ENCODE peak calls at places on chromosomes 12 and 14, in eight cellular contexts. R is prostate gland, M is GM19239, N is kidney, S is GM23338, A is mucosa of descending colon, C is M059J, V is cerebellar cortex. U is an unnamed sample.
A peak's percentile ranks its signal among the peaks of the same experiment; 100 is the strongest.

GRCh38 chr12:131639270-131639940 is 71.5 kb upstream of the SFSWAP start:
- DNase-seq in S (no peak), M (no peak), C (no peak), R (no peak), N (no peak), A (no peak), V (no peak), U (no peak)

GRCh38 chr12:89456565-89456964 is 68.0 kb downstream of the GALNT4 start:
- DNase-seq in N (no peak), S (no peak), A (no peak), C (no peak), M (no peak), R (no peak), V (no peak), U (no peak)

GRCh38 chr14:59150990-59151389 is 37.5 kb upstream of the DAAM1 start:
- DNase-seq in R (no peak), A (no peak), V (no peak), C (no peak), S (no peak), M (peak; percentile 20), N (no peak), U (no peak)

GRCh38 chr14:91890291-91890749 is 23.0 kb upstream of the TC2N start:
- DNase-seq in S (no peak), R (no peak), M (no peak), A (no peak), V (no peak), N (peak; percentile 52), C (no peak), U (no peak)

GRCh38 chr14:74951443-74952194 is 3.8 kb downstream of the PGF start:
- DNase-seq in N (no peak), V (no peak), M (no peak), C (no peak), R (no peak), S (no peak), A (no peak), U (no peak)

GRCh38 chr12:98503343-98503592 is 12.1 kb upstream of the TMPO start:
- DNase-seq in S (peak; percentile 91), C (peak; percentile 88), R (peak; percentile 92), V (peak; percentile 98), M (peak; percentile 37), A (peak; percentile 95), N (peak; percentile 95), U (peak; percentile 94)

GRCh38 chr12:57552692-57553321 is 3.0 kb downstream of the KIF5A start:
- DNase-seq in V (no peak), R (no peak), M (no peak), N (no peak), C (peak; percentile 54), A (no peak), S (no peak), U (peak; percentile 25)

GRCh38 chr14:104436047-104436531 is 143.5 kb upstream of the C14orf180 start:
- DNase-seq in M (peak; percentile 46), S (peak; percentile 31), C (peak; percentile 38), V (no peak), R (no peak), N (peak; percentile 91), A (peak; percentile 46), U (peak; percentile 78)

GRCh38 chr14:61112506-61112905 is 131.5 kb downstream of the SLC38A6 start:
- DNase-seq in M (no peak), R (no peak), N (no peak), S (no peak), V (no peak), C (no peak), A (no peak), U (no peak)

GRCh38 chr14:23582906-23583760 is 4.5 kb upstream of the JPH4 start:
- DNase-seq in N (no peak), S (no peak), V (peak; percentile 76), M (no peak), C (no peak), R (no peak), A (no peak), U (no peak)

GRCh38 chr12:91091916-91092715 is 19.2 kb downstream of the LUM start:
- DNase-seq in C (peak; percentile 81), V (no peak), M (no peak), S (no peak), N (no peak), A (no peak), R (no peak), U (peak; percentile 8)

GRCh38 chr12:2970744-2971143 is 11.5 kb downstream of the TEAD4 start:
- DNase-seq in N (no peak), V (no peak), M (no peak), C (no peak), A (no peak), S (no peak), R (no peak), U (peak; percentile 18)

GRCh38 chr14:90677484-90678045 is 138.7 kb downstream of the TTC7B start:
- DNase-seq in N (no peak), V (no peak), A (no peak), S (no peak), R (no peak), M (no peak), C (peak; percentile 44), U (no peak)

GRCh38 chr14:63046339-63047268 is 1.3 kb upstream of the KCNH5 start:
- DNase-seq in C (no peak), A (no peak), R (no peak), S (peak; percentile 68), N (no peak), M (no peak), V (no peak), U (peak; percentile 9)

GRCh38 chr14:88490168-88490567 is 64.6 kb downstream of the PTPN21 start:
- DNase-seq in A (no peak), N (no peak), S (peak; percentile 44), M (no peak), V (no peak), R (no peak), C (no peak), U (no peak)

GRCh38 chr12:109735051-109735521 is 21.5 kb downstream of the FAM222A start:
- DNase-seq in M (no peak), A (no peak), V (no peak), N (peak; percentile 32), S (no peak), C (no peak), R (no peak), U (no peak)

GRCh38 chr12:123614110-123614509 is 12.2 kb downstream of the DDX55 start:
- DNase-seq in N (no peak), V (no peak), R (no peak), S (no peak), A (no peak), M (no peak), C (no peak), U (no peak)

GRCh38 chr14:63006515-63006914 is 38.7 kb downstream of the KCNH5 start:
- DNase-seq in R (no peak), S (no peak), C (no peak), N (no peak), M (no peak), A (no peak), V (no peak), U (no peak)

GRCh38 chr14:100532154-100532915 is 54.9 kb downstream of the BEGAIN start:
- DNase-seq in S (no peak), C (peak; percentile 71), R (no peak), M (no peak), V (no peak), A (no peak), N (peak; percentile 37), U (no peak)

GRCh38 chr12:111624540-111624939 is 25.4 kb upstream of the ATXN2 start:
- DNase-seq in M (no peak), S (no peak), R (no peak), C (no peak), V (no peak), N (peak; percentile 32), A (no peak), U (peak; percentile 34)

GRCh38 chr12:8678661-8679111 is 16.1 kb upstream of the MFAP5 start:
- DNase-seq in R (no peak), N (no peak), C (no peak), M (no peak), A (no peak), S (no peak), V (no peak), U (no peak)

GRCh38 chr12:106415134-106415533 is 57.6 kb downstream of the POLR3B start:
- DNase-seq in N (no peak), A (no peak), V (no peak), S (no peak), R (no peak), C (peak; percentile 93), M (no peak), U (no peak)

GRCh38 chr12:75890660-75891059 is 140.9 kb downstream of the PHLDA1 start:
- DNase-seq in A (no peak), M (no peak), S (no peak), C (peak; percentile 20), R (peak; percentile 9), N (no peak), V (no peak), U (no peak)

GRCh38 chr14:93797071-93797470 is 8.8 kb upstream of the PRIMA1 start:
- DNase-seq in N (no peak), R (peak; percentile 71), A (no peak), S (no peak), C (no peak), M (no peak), V (no peak), U (no peak)

GRCh38 chr12:78864483-78865296 is at the start of gene SYT1:
- DNase-seq in V (peak; percentile 97), A (peak; percentile 25), R (peak; percentile 26), S (peak; percentile 93), M (no peak), C (peak; percentile 88), N (peak; percentile 83), U (peak; percentile 84)

GRCh38 chr12:87870061-87870460 is 159.1 kb downstream of the C12orf50 start:
- DNase-seq in N (no peak), M (no peak), V (no peak), A (no peak), S (no peak), R (no peak), C (peak; percentile 34), U (no peak)

GRCh38 chr12:68446896-68447806 is 115.0 kb upstream of the MDM1 start:
- DNase-seq in N (no peak), C (no peak), M (no peak), R (no peak), A (no peak), S (peak; percentile 79), V (no peak), U (peak; percentile 74)

GRCh38 chr14:105303949-105304348 is 3.1 kb upstream of the BRF1 start:
- DNase-seq in V (no peak), M (no peak), N (no peak), A (peak; percentile 48), C (no peak), R (no peak), S (no peak), U (no peak)

GRCh38 chr12:124474709-124475108 is 92.7 kb downstream of the NCOR2 start:
- DNase-seq in A (no peak), R (no peak), S (no peak), C (no peak), M (no peak), N (peak; percentile 71), V (no peak), U (no peak)

GRCh38 chr12:6821271-6821673 is 349 bp upstream of the GPR162 start:
- DNase-seq in V (peak; percentile 96), R (peak; percentile 53), S (peak; percentile 89), M (no peak), N (peak; percentile 90), C (peak; percentile 41), A (peak; percentile 60), U (peak; percentile 75)

GRCh38 chr14:51869426-51870113 is 9.2 kb downstream of the GNG2 start:
- DNase-seq in A (no peak), C (no peak), S (no peak), N (no peak), V (no peak), R (no peak), M (no peak), U (no peak)

GRCh38 chr12:49924847-49925246 is 21.1 kb upstream of the FAIM2 start:
- DNase-seq in N (no peak), R (no peak), A (no peak), M (no peak), V (no peak), C (no peak), S (no peak), U (no peak)

GRCh38 chr14:96246535-96246839 is 9.5 kb upstream of the BDKRB1 start:
- DNase-seq in C (peak; percentile 89), N (no peak), A (no peak), M (no peak), S (no peak), V (no peak), R (no peak), U (peak; percentile 61)

GRCh38 chr12:63066782-63067181 is 84.2 kb downstream of the AVPR1A start:
- DNase-seq in C (no peak), N (no peak), S (peak; percentile 60), M (no peak), A (no peak), R (no peak), V (peak; percentile 40), U (peak; percentile 24)

U was measured in ELF-1.